ENCODE peak calls at places on chromosomes 11 and 22, in four cellular contexts. N is K562, W is SK-N-SH, J is GM12878. A is an unnamed sample.

GRCh38 chr22:44423556-44423955 is 74.5 kb downstream of the RTL6 start:
- DNase-seq in N (no peak), W (peak), J (no peak), A (no peak)

GRCh38 chr11:115580927-115581680 is 76.9 kb upstream of the CADM1 start:
- DNase-seq in N (no peak), W (peak), J (no peak), A (no peak)

GRCh38 chr22:38164578-38164953 is 17.1 kb downstream of the PLA2G6 start:
- DNase-seq in N (no peak), W (no peak), J (no peak), A (no peak)

GRCh38 chr11:57647960-57648776 is 1.5 kb downstream of the YPEL4 start:
- DNase-seq in N (peak), W (peak), J (no peak), A (no peak)

GRCh38 chr11:66999555-66999954 is 23.4 kb upstream of the SYT12 start:
- DNase-seq in N (no peak), W (no peak), J (no peak), A (no peak)

GRCh38 chr11:9868641-9869040 is 204.8 kb downstream of the SWAP70 start:
- DNase-seq in N (no peak), W (peak), J (no peak), A (no peak)

GRCh38 chr11:102241026-102241425 is 76.3 kb upstream of the BIRC3 start:
- DNase-seq in N (no peak), W (no peak), J (no peak), A (no peak)

GRCh38 chr22:45503816-45504702 is 1.4 kb downstream of the FBLN1 start:
- DNase-seq in N (no peak), W (peak), J (no peak), A (no peak)

GRCh38 chr11:58391879-58392278 is 14.8 kb downstream of the OR5B3 start:
- DNase-seq in N (no peak), W (no peak), J (no peak), A (no peak)

GRCh38 chr22:47406896-47407295 is 644.4 kb downstream of the TBC1D22A start:
- DNase-seq in N (no peak), W (no peak), J (no peak), A (no peak)

GRCh38 chr11:119694334-119694733 is 34.7 kb downstream of the NECTIN1 start:
- DNase-seq in N (no peak), W (no peak), J (no peak), A (peak)

GRCh38 chr11:13883042-13883441 is 79.5 kb upstream of the SPON1 start:
- DNase-seq in N (no peak), W (no peak), J (no peak), A (no peak)

GRCh38 chr11:119209186-119209585 is 3.0 kb downstream of the CBL start:
- DNase-seq in N (no peak), W (no peak), J (no peak), A (no peak)

GRCh38 chr11:69909561-69910518 is 90.6 kb upstream of the FGF3 start:
- DNase-seq in N (peak), W (peak), J (no peak), A (no peak)

GRCh38 chr22:40029189-40029890 is 34.6 kb downstream of the FAM83F start:
- DNase-seq in N (no peak), W (no peak), J (no peak), A (peak)

GRCh38 chr11:82790723-82791487 is 57.2 kb upstream of the FAM181B start:
- DNase-seq in N (peak), W (peak), J (no peak), A (no peak)

GRCh38 chr11:123576501-123576900 is 77.9 kb downstream of the SCN3B start:
- DNase-seq in N (no peak), W (no peak), J (no peak), A (no peak)

GRCh38 chr11:2541321-2541680 is 96.5 kb downstream of the KCNQ1 start:
- DNase-seq in N (no peak), W (no peak), J (no peak), A (no peak)

GRCh38 chr11:29040489-29040888 is 932.3 kb downstream of the METTL15 start:
- DNase-seq in N (no peak), W (no peak), J (no peak), A (no peak)

GRCh38 chr22:22744412-22745224 is 100.2 kb downstream of the GGTLC2 start:
- DNase-seq in N (no peak), W (no peak), J (no peak), A (no peak)

GRCh38 chr22:23712256-23712655 is 21.4 kb downstream of the RGL4 start:
- DNase-seq in N (no peak), W (no peak), J (no peak), A (no peak)

GRCh38 chr11:122754553-122755322 is 83.6 kb upstream of the CRTAM start:
- DNase-seq in N (peak), W (no peak), J (no peak), A (peak)

GRCh38 chr11:69880803-69881445 is 61.7 kb upstream of the FGF3 start:
- DNase-seq in N (no peak), W (no peak), J (no peak), A (no peak)

GRCh38 chr11:75347781-75348613 is 3.5 kb downstream of the ARRB1 start:
- DNase-seq in N (peak), W (peak), J (no peak), A (peak)

GRCh38 chr11:75056806-75057205 is 39.9 kb downstream of the OR2AT4 start:
- DNase-seq in N (no peak), W (no peak), J (no peak), A (no peak)

GRCh38 chr22:46574438-46574992 is 37.1 kb upstream of the CELSR1 start:
- DNase-seq in N (no peak), W (no peak), J (no peak), A (no peak)

GRCh38 chr11:14583252-14584105 is 60.1 kb upstream of the PDE3B start:
- DNase-seq in N (no peak), W (peak), J (no peak), A (peak)

GRCh38 chr11:74505911-74506310 is 12.4 kb upstream of the LIPT2 start:
- DNase-seq in N (no peak), W (no peak), J (no peak), A (no peak)

GRCh38 chr11:47426062-47426956 is at the start of gene PSMC3:
- DNase-seq in N (peak), W (peak), J (peak), A (peak)

GRCh38 chr11:70766901-70767300 is 368.6 kb downstream of the CTTN start:
- DNase-seq in N (no peak), W (no peak), J (no peak), A (no peak)

GRCh38 chr11:84890706-84891105 is 736.4 kb downstream of the DLG2 start:
- DNase-seq in N (no peak), W (no peak), J (no peak), A (no peak)

GRCh38 chr11:57476223-57476882 is 16.0 kb downstream of the RTN4RL2 start:
- DNase-seq in N (no peak), W (peak), J (no peak), A (no peak)

GRCh38 chr11:119782673-119783072 is 53.7 kb upstream of the NECTIN1 start:
- DNase-seq in N (no peak), W (no peak), J (no peak), A (no peak)

GRCh38 chr22:19825016-19825339 is 29.7 kb downstream of the GNB1L start:
- DNase-seq in N (no peak), W (no peak), J (no peak), A (no peak)

GRCh38 chr22:19824197-19825015 is 30.3 kb downstream of the GNB1L start:
- DNase-seq in N (no peak), W (no peak), J (no peak), A (peak)

GRCh38 chr22:19826619-19826950 is 28.1 kb downstream of the GNB1L start:
- DNase-seq in N (no peak), W (no peak), J (no peak), A (no peak)

GRCh38 chr22:19827341-19828034 is 27.2 kb downstream of the GNB1L start:
- DNase-seq in N (no peak), W (no peak), J (no peak), A (no peak)

DNA sequence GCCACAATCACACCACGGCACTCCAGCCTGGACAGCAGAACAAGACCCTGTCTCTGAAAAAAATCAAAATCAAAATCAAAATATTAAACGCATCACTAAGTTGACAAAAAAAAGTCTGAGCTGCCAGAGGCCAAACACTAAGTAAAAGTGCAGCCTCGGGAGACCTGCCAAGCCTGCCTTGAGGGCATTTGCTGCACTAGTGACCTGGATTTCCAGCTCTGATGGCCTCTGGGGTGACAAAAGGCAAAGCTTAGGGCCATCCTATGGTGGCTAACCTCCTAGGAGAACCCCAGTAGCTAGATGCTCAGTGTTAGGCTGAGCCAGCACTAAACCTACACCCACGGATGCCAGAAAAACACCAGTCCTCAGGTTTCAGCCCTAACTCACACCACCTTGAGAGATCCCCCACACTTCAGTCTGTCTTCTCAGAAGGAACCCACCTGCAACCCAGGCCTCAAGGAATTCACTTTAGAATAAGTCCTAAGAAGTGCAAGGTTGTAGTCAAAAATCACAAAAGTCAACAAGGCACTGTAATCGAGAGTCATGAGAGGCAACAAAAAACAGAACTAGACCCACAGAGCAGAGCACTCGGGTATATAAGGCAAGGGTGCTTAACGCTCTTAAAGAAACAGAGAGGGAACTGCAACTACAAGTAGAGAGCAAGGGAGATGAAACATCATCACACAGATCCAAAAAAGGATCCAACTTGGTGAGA is 28.6 kb downstream of the GNB1L start:
- DNase-seq in N (no peak), W (no peak), J (no peak), A (no peak)
- TF ChIP-seq FOXM1 in N (no peak), W (no peak), J (no peak), A (no peak)

DNA sequence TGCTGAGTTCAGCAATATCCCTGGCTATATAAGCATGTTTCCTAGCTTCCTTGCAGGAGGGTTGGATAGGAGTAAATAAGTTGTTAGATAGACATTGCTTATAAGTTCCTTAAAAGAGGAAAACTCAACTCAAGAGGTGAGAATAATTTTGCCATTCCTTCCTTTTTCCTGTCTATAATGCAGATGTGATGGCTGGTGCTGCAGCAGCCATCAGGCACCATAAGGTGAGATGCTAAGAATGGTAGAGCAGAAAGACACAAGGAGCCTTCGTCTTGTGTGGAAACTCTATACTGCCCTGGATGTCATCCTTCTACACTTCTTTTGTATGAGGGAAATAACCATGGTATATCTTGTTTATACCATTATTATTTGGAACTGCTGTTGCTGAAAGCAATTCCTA is 74.5 kb upstream of the GRK3 start:
- DNase-seq in N (no peak), W (no peak), J (no peak), A (no peak)
- TF ChIP-seq MXI1 in N (no peak), W (no peak), J (no peak), A (no peak)

GRCh38 chr11:62130498-62131464 is 7.0 kb downstream of the INCENP start:
- DNase-seq in N (no peak), W (peak), J (no peak), A (no peak)
- TF ChIP-seq FOXM1 in N (no peak), W (no peak), J (no peak), A (no peak)

GRCh38 chr11:12061851-12062560 is 48.4 kb upstream of the MICAL2 start:
- DNase-seq in N (no peak), W (no peak), J (no peak), A (no peak)
- TF ChIP-seq MXI1 in N (no peak), W (no peak), J (no peak), A (no peak)

GRCh38 chr11:61928606-61929005 is 11.2 kb upstream of the RAB3IL1 start:
- DNase-seq in N (no peak), W (no peak), J (no peak), A (no peak)

GRCh38 chr11:61927501-61927900 is 10.1 kb upstream of the RAB3IL1 start:
- DNase-seq in N (no peak), W (no peak), J (no peak), A (no peak)

GRCh38 chr11:61923166-61924015 is 6.0 kb upstream of the RAB3IL1 start:
- DNase-seq in N (peak), W (peak), J (no peak), A (peak)

GRCh38 chr11:61924016-61924360 is 6.6 kb upstream of the RAB3IL1 start:
- DNase-seq in N (no peak), W (no peak), J (no peak), A (no peak)

DNA sequence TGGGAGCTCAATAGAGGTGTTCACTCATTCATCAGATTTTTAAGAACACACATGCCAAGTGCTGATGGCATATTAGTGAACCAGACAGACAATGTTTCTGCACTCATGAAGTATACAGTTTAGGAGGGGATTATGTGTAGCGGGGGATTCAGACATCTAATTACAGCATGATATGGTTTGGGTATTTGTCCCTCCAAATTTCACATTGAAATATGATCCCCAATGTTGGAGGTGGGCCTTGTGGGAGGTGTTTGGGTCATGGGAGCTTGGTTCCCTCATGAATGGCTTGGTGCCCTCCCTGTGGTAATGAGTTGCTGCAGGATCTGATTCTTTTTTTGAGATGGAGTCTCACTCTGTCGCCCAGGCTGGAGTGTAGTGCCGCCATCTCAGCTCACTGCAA is 8.9 kb upstream of the RAB3IL1 start:
- DNase-seq in N (no peak), W (no peak), J (no peak), A (no peak)
- TF ChIP-seq FOXM1 in N (no peak), W (no peak), J (no peak), A (no peak)

DNA sequence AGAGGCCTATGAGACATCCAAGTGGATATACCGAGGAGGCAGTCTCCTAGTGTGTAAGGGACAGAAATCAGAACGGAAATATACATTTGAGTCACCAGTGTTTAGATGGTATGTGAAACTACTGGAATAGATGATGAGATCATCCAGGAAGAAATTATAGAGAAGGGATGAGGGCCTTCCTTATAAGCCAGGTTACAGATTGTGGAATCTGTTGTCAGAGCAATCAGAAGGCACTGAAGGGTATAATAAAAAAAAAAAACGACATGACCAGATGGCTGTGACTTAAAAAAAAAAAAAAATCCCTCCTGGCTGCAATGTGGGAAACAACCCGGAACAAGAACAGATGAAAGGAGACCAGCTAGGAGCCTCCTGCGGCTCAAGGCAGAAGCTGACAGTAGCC is 2.7 kb downstream of the MAJIN start:
- DNase-seq in N (no peak), W (no peak), J (no peak), A (no peak)
- TF ChIP-seq MXI1 in N (no peak), W (no peak), J (no peak), A (no peak)